ENCODE peak calls at places on chromosomes 7 and 10, in five cellular contexts. V, J, R, U and O are unnamed samples.

GRCh38 chr10:1374901-1375804 is 319.0 kb downstream of the WDR37 start:
- DNase-seq in V (no peak), U (no peak), R (no peak), J (no peak), O (peak)

GRCh38 chr7:143380264-143380645 is 890 bp upstream of the ZYX start:
- DNase-seq in U (peak), R (peak), J (peak), V (peak), O (peak)

GRCh38 chr7:114630186-114630824 is 215.7 kb downstream of the FOXP2 start:
- DNase-seq in J (no peak), R (no peak), U (no peak), V (no peak), O (no peak)

GRCh38 chr7:11636274-11636673 is 195.7 kb downstream of the THSD7A start:
- DNase-seq in U (no peak), V (no peak), J (no peak), R (no peak), O (no peak)

GRCh38 chr7:24959735-24960485 is 20.1 kb downstream of the OSBPL3 start:
- DNase-seq in J (no peak), R (no peak), V (no peak), U (no peak), O (no peak)

GRCh38 chr7:47351233-47352154 is 230.4 kb downstream of the TNS3 start:
- DNase-seq in U (peak), R (no peak), J (no peak), V (no peak), O (no peak)

GRCh38 chr7:123323689-123324088 is 123.9 kb upstream of the SLC13A1 start:
- DNase-seq in U (no peak), R (no peak), J (no peak), V (no peak), O (no peak)

GRCh38 chr10:103985726-103986125 is 18.8 kb downstream of the SLK start:
- DNase-seq in R (no peak), U (no peak), V (peak), J (no peak), O (no peak)

GRCh38 chr7:2999078-2999500 is 44.6 kb downstream of the CARD11 start:
- DNase-seq in V (no peak), U (no peak), R (no peak), J (no peak), O (no peak)

GRCh38 chr7:134935701-134936100 is 50.6 kb upstream of the AGBL3 start:
- DNase-seq in J (no peak), U (no peak), R (no peak), V (peak), O (no peak)

GRCh38 chr10:73744690-73744994 is 470 bp downstream of the SEC24C start:
- DNase-seq in J (no peak), U (peak), V (peak), R (peak), O (peak)

GRCh38 chr7:120691915-120692314 is 166.0 kb downstream of the TSPAN12 start:
- DNase-seq in U (no peak), V (no peak), R (no peak), J (no peak), O (no peak)

GRCh38 chr7:70466725-70467364 is 665.1 kb upstream of the GALNT17 start:
- DNase-seq in V (no peak), U (no peak), J (no peak), R (no peak), O (no peak)

GRCh38 chr7:7553386-7553785 is 13.3 kb upstream of the MIOS start:
- DNase-seq in R (no peak), J (no peak), U (no peak), V (no peak), O (no peak)

GRCh38 chr10:21402606-21403083 is 122.8 kb downstream of the SKIDA1 start:
- DNase-seq in J (no peak), R (peak), V (peak), U (no peak), O (no peak)

GRCh38 chr10:96417432-96417831 is 58.6 kb upstream of the OPALIN start:
- DNase-seq in R (peak), V (peak), U (no peak), J (no peak), O (no peak)

GRCh38 chr10:4262449-4262848 is 477.4 kb upstream of the KLF6 start:
- DNase-seq in J (no peak), V (no peak), R (no peak), U (no peak), O (no peak)

GRCh38 chr7:90222811-90223725 is 11.5 kb downstream of the STEAP2 start:
- DNase-seq in R (peak), V (no peak), U (no peak), J (no peak), O (no peak)

DNA sequence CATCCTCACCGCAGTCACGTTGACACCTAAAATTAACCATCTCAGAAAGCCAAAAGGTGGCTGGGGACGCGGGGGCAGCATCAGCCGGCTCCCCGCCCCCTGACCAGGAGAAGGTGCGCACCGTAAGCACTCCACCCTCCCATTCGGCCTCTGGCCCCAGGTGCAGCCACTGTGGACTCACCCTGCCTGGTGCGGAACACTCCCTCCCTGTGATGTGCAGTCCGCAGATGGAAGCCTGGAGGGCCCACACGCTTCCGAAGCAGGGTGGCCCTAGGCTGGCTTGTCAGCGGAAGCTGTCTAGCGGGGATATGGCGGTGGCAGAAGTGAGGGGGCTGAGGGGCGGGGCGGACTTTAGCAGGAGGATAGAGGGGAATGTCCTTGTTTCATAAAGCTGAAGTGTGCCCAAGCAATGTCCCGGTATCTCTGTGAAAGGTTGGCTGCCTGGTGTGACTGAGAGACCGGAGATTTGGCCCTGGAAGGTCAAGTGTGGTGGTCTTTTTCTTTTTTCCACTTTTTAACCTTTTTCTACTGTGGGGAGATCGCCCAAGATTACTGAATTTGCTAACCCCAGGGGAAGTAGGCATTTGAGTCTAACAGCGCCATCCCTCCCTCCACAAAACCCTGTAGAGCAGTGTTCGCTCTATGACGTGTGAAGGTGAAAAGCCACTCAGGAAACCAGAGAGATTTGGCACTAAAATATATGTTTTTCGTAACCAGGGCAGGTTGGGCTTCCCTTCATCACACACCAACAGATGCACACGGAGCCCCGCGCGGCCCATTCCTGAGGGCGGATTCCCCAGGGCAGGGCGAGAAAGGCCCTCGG is 74.7 kb downstream of the CXCL12 start:
- DNase-seq in J (no peak), U (no peak), R (no peak), V (no peak), O (no peak)
- H3K4me3 ChIP-seq in J (no peak), U (no peak), R (no peak), V (no peak), O (no peak)

GRCh38 chr10:86533328-86533727 is 11.7 kb upstream of the WAPL start:
- DNase-seq in V (no peak), R (no peak), J (no peak), U (no peak), O (no peak)

GRCh38 chr10:86538547-86538946 is 17.0 kb upstream of the WAPL start:
- DNase-seq in R (no peak), J (no peak), U (no peak), V (no peak), O (no peak)

GRCh38 chr10:86536294-86536861 is 14.8 kb upstream of the WAPL start:
- DNase-seq in R (no peak), V (no peak), U (no peak), J (no peak), O (no peak)

DNA sequence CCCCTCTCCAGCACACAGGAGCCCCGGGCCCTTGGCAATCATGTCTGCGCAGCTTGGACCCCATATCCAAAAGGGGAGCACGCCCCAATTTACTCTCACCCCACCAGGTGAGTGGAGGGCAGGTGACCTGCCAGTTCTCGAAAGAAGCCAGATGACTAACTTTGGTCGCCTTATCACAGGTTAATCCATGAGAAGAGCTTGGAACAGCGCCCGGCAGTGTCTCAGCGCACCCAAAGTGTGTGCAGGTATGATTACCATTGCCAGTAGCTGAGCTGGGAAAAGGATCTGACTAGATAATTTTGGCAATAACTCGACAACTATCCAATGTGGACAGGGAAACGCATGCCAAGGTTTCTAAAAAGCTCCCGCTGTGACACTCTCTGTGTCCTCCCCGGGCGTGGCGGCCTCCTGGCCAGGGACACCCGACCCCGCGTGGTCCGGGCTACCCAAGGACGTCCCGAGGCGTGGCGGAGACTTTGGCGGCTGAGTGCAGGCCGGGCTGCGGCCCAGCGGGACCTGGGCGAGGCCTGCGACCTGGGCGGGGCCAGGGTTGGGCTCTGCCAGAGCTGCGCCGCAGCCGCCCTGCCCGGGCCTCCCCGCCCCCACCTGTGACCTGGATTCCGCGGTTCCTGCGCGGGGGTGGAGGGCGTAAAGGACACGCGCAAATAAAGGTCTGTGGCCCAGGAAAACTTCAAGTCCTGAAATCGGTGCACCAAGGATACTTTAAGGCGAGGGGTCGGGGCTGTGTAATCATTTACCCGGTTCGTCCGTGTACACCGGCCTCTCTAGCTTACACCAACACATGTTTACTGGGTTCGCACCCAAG is 13.7 kb upstream of the WAPL start:
- DNase-seq in U (no peak), V (no peak), J (no peak), R (peak), O (no peak)
- H3K4me3 ChIP-seq in U (no peak), V (peak), J (peak), R (peak), O (no peak)

GRCh38 chr7:32070406-32071360 is at the start of gene PDE1C:
- DNase-seq in R (peak), V (no peak), U (no peak), J (no peak), O (no peak)
- H3K4me3 ChIP-seq in R (peak), V (no peak), U (no peak), J (peak), O (peak)

DNA sequence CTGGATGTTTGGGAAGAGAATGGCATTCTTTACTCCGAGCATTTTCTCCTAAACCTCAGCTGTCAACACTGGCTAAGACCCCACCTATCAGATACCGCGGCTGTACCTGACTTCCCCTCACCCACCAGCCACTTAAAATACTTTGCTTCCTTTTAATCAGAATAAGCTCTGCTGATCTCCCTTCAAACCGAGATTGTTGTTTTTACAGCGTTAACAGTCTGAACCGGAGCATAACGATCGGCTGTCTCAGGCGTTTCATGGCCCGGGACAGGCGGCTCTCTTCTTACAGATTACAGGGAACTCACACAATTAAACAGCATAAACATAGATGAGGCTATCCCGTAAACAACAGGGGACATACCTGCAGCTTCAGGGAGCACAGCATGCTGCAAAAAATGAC is 174.3 kb upstream of the RNF32 start:
- DNase-seq in U (no peak), V (no peak), J (no peak), R (no peak), O (no peak)
- H3K4me3 ChIP-seq in U (no peak), V (no peak), J (no peak), R (no peak), O (no peak)